ENCODE peak calls at places on chromosomes 5 and 9, in seven cellular contexts. J is HepG2, M is H1, H is A549, F is HCT116, U is GM12878, L is K562. E is an unnamed sample.

GRCh38 chr5:120298981-120299380 is 165.1 kb upstream of the PRR16 start:
- DNase-seq in J (no peak), M (no peak), H (no peak), F (no peak), U (no peak), L (no peak), E (no peak)

GRCh38 chr9:108083160-108083559 is 593.6 kb upstream of the KLF4 start:
- DNase-seq in J (no peak), M (no peak), H (no peak), F (no peak), U (no peak), L (no peak), E (no peak)

GRCh38 chr5:122392844-122393243 is 80.8 kb downstream of the SNCAIP start:
- DNase-seq in J (no peak), M (no peak), H (no peak), F (no peak), U (no peak), L (no peak), E (peak)

GRCh38 chr5:142749321-142749720 is 20.9 kb upstream of the ARHGAP26 start:
- DNase-seq in J (no peak), M (no peak), H (no peak), F (no peak), U (no peak), L (no peak), E (peak)

GRCh38 chr5:14977058-14977640 is 105.6 kb upstream of the ANKH start:
- DNase-seq in J (peak), M (no peak), H (no peak), F (no peak), U (no peak), L (no peak), E (no peak)

GRCh38 chr5:170721681-170722080 is 61.8 kb upstream of the GABRP start:
- DNase-seq in J (no peak), M (no peak), H (no peak), F (no peak), U (no peak), L (no peak), E (no peak)

GRCh38 chr9:117121331-117121730 is 293.5 kb downstream of the ASTN2 start:
- DNase-seq in J (no peak), M (no peak), H (no peak), F (no peak), U (no peak), L (no peak), E (no peak)

GRCh38 chr5:143040622-143041021 is 270.4 kb downstream of the ARHGAP26 start:
- DNase-seq in J (no peak), M (no peak), H (no peak), F (no peak), U (no peak), L (no peak), E (no peak)

GRCh38 chr5:73119492-73120157 is 750 bp upstream of the TMEM171 start:
- DNase-seq in J (no peak), M (no peak), H (no peak), F (no peak), U (no peak), L (no peak), E (no peak)

GRCh38 chr5:1950096-1950707 is 67.5 kb upstream of the IRX4 start:
- DNase-seq in J (no peak), M (no peak), H (no peak), F (no peak), U (no peak), L (no peak), E (no peak)
- TF ChIP-seq CEBPB in J (no peak), M (no peak), H (no peak), F (no peak), U (no peak), L (no peak), E (no peak)

GRCh38 chr5:79235578-79236363 is at the start of gene JMY:
- DNase-seq in J (peak), M (peak), H (peak), F (peak), U (no peak), L (peak), E (peak)
- TF ChIP-seq CTCF in J (peak), M (no peak), H (peak), F (no peak), U (peak), L (no peak), E (peak)

GRCh38 chr9:129081388-129081889 is 528 bp downstream of the DOLPP1 start:
- DNase-seq in J (no peak), M (no peak), H (peak), F (no peak), U (peak), L (no peak), E (no peak)
- TF ChIP-seq CEBPB in J (no peak), M (no peak), H (no peak), F (no peak), U (no peak), L (no peak), E (no peak)

GRCh38 chr9:98740226-98740881 is 31.6 kb upstream of the GABBR2 start:
- DNase-seq in J (no peak), M (no peak), H (no peak), F (no peak), U (no peak), L (no peak), E (no peak)
- TF ChIP-seq CTCF in J (no peak), M (no peak), H (no peak), F (no peak), U (no peak), L (no peak), E (no peak)

E was measured in IMR-90.